ENCODE peak calls at places on chromosomes 5 and 9, in five cellular contexts. J, A, M, B and H are unnamed samples.

GRCh38 chr9:135300346-135301141 is 179.0 kb upstream of the PPP1R26 start:
- DNase-seq in B (no peak), J (no peak), M (no peak), A (no peak), H (no peak)

GRCh38 chr5:174734571-174735497 is 10.5 kb downstream of the MSX2 start:
- DNase-seq in B (no peak), A (no peak), M (no peak), J (no peak), H (no peak)

GRCh38 chr9:75087824-75088645 is at the start of the genes NMRK1 and OSTF1:
- DNase-seq in M (peak; percentile 97), A (peak; percentile 97), J (peak; percentile 96), B (peak; percentile 96), H (peak; percentile 93)

GRCh38 chr9:114954986-114955623 is 24.7 kb upstream of the TNFSF8 start:
- DNase-seq in A (no peak), B (no peak), M (no peak), J (no peak), H (no peak)

GRCh38 chr5:116394186-116394867 is 180.3 kb downstream of the SEMA6A start:
- DNase-seq in M (no peak), J (no peak), B (peak; percentile 21), A (no peak), H (no peak)

GRCh38 chr5:173567548-173567947 is 48.9 kb downstream of the BOD1 start:
- DNase-seq in B (peak; percentile 77), J (no peak), A (peak; percentile 70), M (peak; percentile 27), H (no peak)

GRCh38 chr9:111483862-111484563 is at the start of gene ECPAS:
- DNase-seq in J (peak; percentile 75), M (peak; percentile 83), A (peak; percentile 85), B (peak; percentile 78), H (peak; percentile 80)

GRCh38 chr9:134166374-134166773 is 2.0 kb upstream of the RNU6ATAC start:
- DNase-seq in M (no peak), J (no peak), B (no peak), A (no peak), H (no peak)

GRCh38 chr5:127298623-127299022 is 8.0 kb downstream of the MEGF10 start:
- DNase-seq in B (no peak), M (no peak), A (no peak), J (no peak), H (no peak)

GRCh38 chr9:7403839-7404238 is 395.7 kb downstream of the DMAC1 start:
- DNase-seq in M (no peak), B (no peak), A (no peak), J (no peak), H (no peak)

GRCh38 chr9:137462396-137463193 is 3.5 kb upstream of the NSMF start:
- DNase-seq in J (no peak), A (no peak), B (no peak), M (no peak), H (no peak)

GRCh38 chr5:136699661-136700060 is 334.3 kb upstream of the TRPC7 start:
- DNase-seq in B (no peak), M (no peak), A (no peak), J (no peak), H (no peak)

GRCh38 chr5:16169550-16169949 is 10.0 kb downstream of the MARCHF11 start:
- DNase-seq in A (no peak), B (no peak), M (no peak), J (no peak), H (no peak)

GRCh38 chr5:139646912-139647391 is 1.2 kb upstream of the CXXC5 start:
- DNase-seq in B (no peak), A (no peak), J (no peak), M (no peak), H (no peak)

GRCh38 chr9:84121991-84122523 is 141.5 kb downstream of the RMI1 start:
- DNase-seq in J (no peak), M (peak; percentile 79), B (peak; percentile 65), A (peak; percentile 36), H (no peak)

GRCh38 chr9:5569357-5569756 is 59.0 kb downstream of the PDCD1LG2 start:
- DNase-seq in M (no peak), J (no peak), A (peak; percentile 16), B (no peak), H (no peak)

GRCh38 chr9:113598451-113598850 is 134.9 kb downstream of the RGS3 start:
- DNase-seq in A (no peak), B (no peak), M (no peak), J (peak; percentile 25), H (no peak)

GRCh38 chr5:10455273-10455670 is 13.6 kb downstream of the ROPN1L start:
- DNase-seq in B (no peak), A (no peak), M (no peak), J (peak; percentile 60), H (no peak)

GRCh38 chr5:9160747-9161146 is 385.1 kb downstream of the SEMA5A start:
- DNase-seq in M (no peak), J (no peak), A (no peak), B (no peak), H (no peak)

GRCh38 chr9:69609156-69609555 is 63.0 kb downstream of the APBA1 start:
- DNase-seq in A (no peak), B (no peak), J (no peak), M (no peak), H (no peak)

GRCh38 chr9:137579259-137579604 is 507 bp upstream of the DPH7 start:
- DNase-seq in M (no peak), A (no peak), B (no peak), J (peak; percentile 39), H (no peak)

GRCh38 chr5:18745591-18745987 is 1111.3 kb downstream of the TAF11L14 start:
- DNase-seq in B (no peak), J (no peak), A (no peak), M (no peak), H (no peak)

GRCh38 chr5:54691644-54692043 is 174.1 kb downstream of the SNX18 start:
- DNase-seq in A (no peak), M (no peak), J (no peak), B (no peak), H (no peak)

GRCh38 chr9:4126184-4126865 is 173.5 kb downstream of the GLIS3 start:
- DNase-seq in B (peak; percentile 80), A (peak; percentile 72), J (no peak), M (peak; percentile 91), H (no peak)

GRCh38 chr5:773517-774264 is 10.8 kb downstream of the ZDHHC11B start:
- DNase-seq in J (peak; percentile 19), B (no peak), A (no peak), M (no peak), H (no peak)

GRCh38 chr9:107907715-107908114 is 418.1 kb upstream of the KLF4 start:
- DNase-seq in J (no peak), M (no peak), A (no peak), B (no peak), H (no peak)

GRCh38 chr5:39517800-39518199 is 93.0 kb upstream of the DAB2 start:
- DNase-seq in B (peak; percentile 92), J (no peak), A (peak; percentile 23), M (peak; percentile 99), H (no peak)

GRCh38 chr5:60267907-60268306 is 374.4 kb upstream of the PDE4D start:
- DNase-seq in M (no peak), J (no peak), B (no peak), A (no peak), H (no peak)

GRCh38 chr5:112863549-112863948 is 2.5 kb downstream of the SRP19 start:
- DNase-seq in J (no peak), M (peak; percentile 32), A (no peak), B (no peak), H (no peak)

GRCh38 chr9:76732341-76732958 is 31.8 kb upstream of the PCA3 start:
- DNase-seq in A (no peak), B (no peak), J (no peak), M (peak; percentile 52), H (no peak)

GRCh38 chr5:126718246-126718868 is 58.6 kb upstream of the LMNB1 start:
- DNase-seq in J (peak; percentile 67), A (no peak), M (no peak), B (no peak), H (no peak)

DNA sequence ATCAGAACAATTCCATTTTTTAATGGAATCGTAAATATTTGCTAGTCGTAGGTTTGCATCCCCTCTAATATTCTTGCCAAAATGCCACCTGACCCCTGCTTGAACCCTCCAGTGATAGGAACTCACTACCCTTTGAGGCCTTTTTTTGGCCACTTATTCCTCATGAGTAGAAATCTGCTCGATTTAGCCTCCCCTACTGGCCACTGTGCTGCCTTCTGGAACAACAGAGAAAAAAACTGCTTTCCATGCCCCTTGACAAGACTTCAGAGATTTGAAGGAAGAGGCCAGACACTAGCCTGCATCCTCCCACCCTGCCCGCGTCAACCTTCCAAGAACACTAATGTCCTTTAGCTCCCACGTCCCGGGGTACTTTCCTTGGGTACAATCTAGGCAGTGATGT is 4.1 kb downstream of the CCDC69 start:
- DNase-seq in A (no peak), J (no peak), B (no peak), M (no peak), H (no peak)
- H3K9ac ChIP-seq in A (no peak overlapping the region), J (no peak overlapping the region), B (no peak overlapping the region), M (no peak overlapping the region), H (no peak overlapping the region)

DNA sequence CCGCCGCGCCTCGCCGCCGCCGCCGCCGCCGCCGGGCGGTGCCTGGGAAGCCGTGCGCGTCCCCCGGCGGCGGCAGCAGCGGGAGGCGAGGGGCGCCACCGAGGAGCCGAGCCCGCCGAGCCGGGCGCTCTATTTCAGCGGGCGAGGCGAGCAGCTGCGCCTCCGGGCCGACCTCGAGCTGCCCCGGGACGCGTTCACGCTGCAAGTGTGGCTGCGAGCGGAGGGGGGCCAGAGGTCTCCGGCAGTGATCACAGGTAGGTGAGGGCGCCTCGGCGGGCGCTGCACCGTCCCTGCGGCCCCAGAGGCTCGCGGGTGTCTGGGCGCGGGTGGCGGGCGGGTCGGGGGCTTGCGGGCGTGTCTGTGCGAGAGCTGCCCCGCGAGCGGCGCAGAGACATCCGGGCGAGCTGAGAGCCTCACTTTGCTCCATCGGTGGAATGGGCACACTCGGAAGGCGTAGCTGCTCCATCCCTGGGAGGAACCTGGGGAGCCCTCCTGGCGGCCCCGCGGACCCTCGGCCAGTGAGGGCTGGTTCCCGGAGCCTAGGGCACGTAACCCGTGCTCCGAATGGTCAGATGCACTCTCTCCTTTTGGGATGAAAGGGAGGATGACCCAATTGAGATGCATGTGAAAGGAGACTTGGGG is 864 bp downstream of the PAPPA start:
- DNase-seq in B (no peak), M (no peak), J (peak; percentile 37), A (no peak), H (no peak)
- H3K4me1 ChIP-seq in B (peaks cover 9% of the 10 kb centered on the region), M (peaks cover 16% of the 10 kb centered on the region), J (no peaks in the 10 kb centered on the region), A (peaks cover 23% of the 10 kb centered on the region), H (no peaks in the 10 kb centered on the region)

GRCh38 chr5:160460377-160461049 is 38.9 kb downstream of the PTTG1 start:
- DNase-seq in B (no peak), J (no peak), M (peak; percentile 46), A (no peak), H (no peak)
- TF ChIP-seq CTCF in B (peak; percentile 35), J (peak; percentile 38), M (peak; percentile 16), A (no peak), H (no peak)

GRCh38 chr5:141632650-141633049 is 4.0 kb downstream of the HDAC3 start:
- DNase-seq in M (no peak), J (no peak), B (no peak), A (no peak), H (no peak)

GRCh38 chr5:141634720-141635119 is 1.9 kb downstream of the HDAC3 start:
- DNase-seq in M (no peak), B (no peak), J (no peak), A (no peak), H (no peak)

GRCh38 chr5:141636106-141636412 is 590 bp downstream of the HDAC3 start:
- DNase-seq in M (no peak), B (no peak), J (no peak), A (no peak), H (no peak)

GRCh38 chr5:141635646-141636045 is 1.0 kb downstream of the HDAC3 start:
- DNase-seq in A (no peak), M (no peak), B (no peak), J (no peak), H (no peak)

GRCh38 chr5:141634162-141634561 is 2.5 kb downstream of the HDAC3 start:
- DNase-seq in M (no peak), B (no peak), J (no peak), A (no peak), H (no peak)
- H3K9ac ChIP-seq in M (no peak overlapping the region), B (no peak overlapping the region), J (no peak overlapping the region), A (no peak overlapping the region), H (no peak overlapping the region)